ENCODE peak calls at places on chromosomes 5 and 9, in seven cellular contexts. A, S, T, L, B, O and Z are unnamed samples.

GRCh38 chr5:179812135-179812825 is 5.6 kb upstream of the MGAT4B start:
- DNase-seq in L (no peak), B (no peak), O (no peak), A (no peak), T (no peak), S (no peak), Z (no peak)

GRCh38 chr5:151180291-151180690 is 22.7 kb upstream of the ANXA6 start:
- DNase-seq in S (no peak), L (no peak), A (no peak), B (no peak), O (no peak), T (no peak), Z (no peak)

GRCh38 chr9:14313378-14313940 is 482 bp downstream of the NFIB start:
- DNase-seq in T (peak), S (peak), L (peak), O (no peak), B (peak), A (no peak), Z (no peak)

GRCh38 chr5:158935215-158935614 is 164.5 kb downstream of the EBF1 start:
- DNase-seq in L (no peak), A (no peak), O (no peak), T (no peak), B (no peak), S (no peak), Z (no peak)

GRCh38 chr5:104088876-104089778 is 526.5 kb upstream of the NUDT12 start:
- DNase-seq in A (peak), O (no peak), T (no peak), B (no peak), S (peak), L (no peak), Z (peak)

GRCh38 chr9:137308102-137308619 is 6.1 kb upstream of the NRARP start:
- DNase-seq in T (no peak), B (no peak), A (no peak), L (no peak), O (no peak), S (peak), Z (no peak)

GRCh38 chr5:141969783-141970741 is 1.2 kb downstream of the RNF14 start:
- DNase-seq in O (no peak), S (peak), L (no peak), B (no peak), T (no peak), A (peak), Z (peak)

GRCh38 chr9:91261417-91261816 is 100.3 kb downstream of the AUH start:
- DNase-seq in O (no peak), B (no peak), L (no peak), S (no peak), A (no peak), T (no peak), Z (no peak)

GRCh38 chr9:116238225-116238624 is 84.6 kb downstream of the PAPPA start:
- DNase-seq in L (no peak), A (no peak), B (no peak), T (peak), S (no peak), O (no peak), Z (no peak)

GRCh38 chr9:133942206-133942975 is 49.7 kb downstream of the VAV2 start:
- DNase-seq in L (no peak), B (no peak), S (no peak), A (no peak), O (no peak), T (no peak), Z (no peak)

GRCh38 chr5:172953776-172954189 is 5.4 kb upstream of the RPL26L1 start:
- DNase-seq in S (no peak), O (no peak), L (no peak), T (peak), B (no peak), A (no peak), Z (no peak)

GRCh38 chr5:32734822-32735378 is 23.8 kb downstream of the NPR3 start:
- DNase-seq in L (no peak), T (no peak), S (no peak), O (no peak), B (no peak), A (no peak), Z (no peak)

GRCh38 chr9:101388507-101388993 is 3.7 kb upstream of the BAAT start:
- DNase-seq in O (peak), B (no peak), S (peak), A (no peak), T (no peak), L (no peak), Z (peak)

GRCh38 chr5:104170906-104171305 is 608.3 kb upstream of the NUDT12 start:
- DNase-seq in O (no peak), S (no peak), A (no peak), L (no peak), B (no peak), T (no peak), Z (no peak)

GRCh38 chr5:167565555-167565954 is 725.9 kb upstream of the WWC1 start:
- DNase-seq in L (no peak), B (no peak), T (no peak), O (no peak), S (peak), A (no peak), Z (peak)

GRCh38 chr5:13566903-13567339 is 377.6 kb downstream of the DNAH5 start:
- DNase-seq in B (no peak), T (peak), S (no peak), A (no peak), O (no peak), L (no peak), Z (peak)

GRCh38 chr5:150615141-150615699 is 25.2 kb upstream of the SYNPO start:
- DNase-seq in O (no peak), A (no peak), L (no peak), T (no peak), S (peak), B (peak), Z (no peak)

GRCh38 chr5:77877516-77878070 is 101.5 kb upstream of the TBCA start:
- DNase-seq in L (no peak), O (no peak), B (no peak), A (no peak), S (no peak), T (no peak), Z (no peak)